ENCODE peak calls at places on chromosome 17, in eight cellular contexts. U, A, O, Z, E, W, I and B are unnamed samples.

GRCh38 chr17:60098578-60098977 is 19.9 kb upstream of the HEATR6 start:
- DNase-seq in W (no peak), E (no peak), Z (no peak), I (no peak), A (no peak), O (no peak), U (no peak), B (no peak)

GRCh38 chr17:69335018-69335417 is 8.1 kb upstream of the ABCA5 start:
- DNase-seq in W (no peak), A (peak), I (peak), U (peak), Z (peak), O (no peak), E (no peak), B (peak)

GRCh38 chr17:71764507-71764906 is 356.3 kb upstream of the SOX9 start:
- DNase-seq in U (peak), Z (no peak), O (no peak), I (no peak), E (no peak), W (no peak), A (no peak), B (no peak)

GRCh38 chr17:27315322-27315721 is 21.4 kb downstream of the WSB1 start:
- DNase-seq in Z (no peak), A (peak), O (peak), E (peak), U (peak), W (peak), I (no peak), B (peak)

GRCh38 chr17:64455993-64456885 is 7.3 kb downstream of the MILR1 start:
- DNase-seq in W (no peak), E (no peak), O (no peak), I (no peak), A (no peak), Z (no peak), U (no peak), B (no peak)

GRCh38 chr17:27915715-27916114 is 22.6 kb upstream of the LYRM9 start:
- DNase-seq in A (no peak), Z (no peak), U (no peak), E (no peak), O (no peak), W (no peak), I (no peak), B (no peak)

GRCh38 chr17:15342460-15342859 is 1.1 kb upstream of the TEKT3 start:
- DNase-seq in E (no peak), W (no peak), Z (no peak), O (no peak), A (no peak), U (peak), I (peak), B (no peak)

GRCh38 chr17:42111901-42112551 is 488 bp downstream of the DHX58 start:
- DNase-seq in I (peak), W (no peak), A (peak), E (no peak), O (no peak), U (peak), Z (no peak), B (peak)

GRCh38 chr17:77779711-77780539 is 178.6 kb upstream of the TNRC6C start:
- DNase-seq in W (no peak), I (no peak), Z (no peak), U (no peak), A (peak), E (no peak), O (no peak), B (peak)

GRCh38 chr17:146546-146945 is 9.2 kb downstream of the SCGB1C2 start:
- DNase-seq in O (peak), I (no peak), E (peak), Z (no peak), U (no peak), A (no peak), W (no peak), B (no peak)

GRCh38 chr17:43634681-43635125 is 27.0 kb downstream of the MEOX1 start:
- DNase-seq in I (peak), E (no peak), U (peak), W (peak), Z (no peak), O (no peak), A (peak), B (no peak)